ENCODE peak calls at places on chromosomes 6 and 20, in four cellular contexts. Z is activated T-helper 9 cell treated with anti-CD3 and anti-CD28 coated beads, Interleukin-2, amount 50 U/mL, for 16 hours; X is left ventricle myocardium inferior; J is iPS-NIHi11. B is an unnamed sample.

GRCh38 chr6:88982720-88983119 is 19.3 kb upstream of the RNGTT start:
- DNase-seq in Z (no peak), X (no peak), J (peak), B (peak)

GRCh38 chr6:145175470-145175869 is 559.9 kb downstream of the EPM2A start:
- DNase-seq in Z (no peak), X (no peak), J (no peak), B (no peak)

GRCh38 chr6:21767891-21768659 is 174.5 kb downstream of the SOX4 start:
- DNase-seq in Z (no peak), X (no peak), J (no peak), B (peak)

GRCh38 chr6:155778336-155778735 is 322.7 kb upstream of the NOX3 start:
- DNase-seq in Z (no peak), X (no peak), J (no peak), B (no peak)

GRCh38 chr6:144782634-144783033 is 497.5 kb downstream of the UTRN start:
- DNase-seq in Z (no peak), X (no peak), J (no peak), B (no peak)

GRCh38 chr20:45329497-45330319 is 18.5 kb downstream of the SDC4 start:
- DNase-seq in Z (no peak), X (no peak), J (no peak), B (no peak)

GRCh38 chr20:49318430-49319203 is 40.8 kb upstream of the ZNFX1 start:
- DNase-seq in Z (no peak), X (no peak), J (peak), B (no peak)

GRCh38 chr6:144530118-144530517 is 245.0 kb downstream of the UTRN start:
- DNase-seq in Z (no peak), X (no peak), J (no peak), B (no peak)

GRCh38 chr20:48983423-48984400 is 62.2 kb downstream of the ARFGEF2 start:
- DNase-seq in Z (no peak), X (peak), J (no peak), B (peak)

GRCh38 chr6:145415616-145416015 is 319.7 kb downstream of the EPM2A start:
- DNase-seq in Z (no peak), X (no peak), J (no peak), B (no peak)

GRCh38 chr6:121354764-121355163 is 20.5 kb upstream of the TBC1D32 start:
- DNase-seq in Z (no peak), X (no peak), J (no peak), B (no peak)

GRCh38 chr6:120874422-120874821 is 459.9 kb downstream of the TBC1D32 start:
- DNase-seq in Z (no peak), X (no peak), J (no peak), B (no peak)

GRCh38 chr6:160051390-160051789 is 70.2 kb upstream of the SLC22A1 start:
- DNase-seq in Z (no peak), X (no peak), J (no peak), B (no peak)

GRCh38 chr6:80640176-80640575 is 533.7 kb downstream of the BCKDHB start:
- DNase-seq in Z (no peak), X (no peak), J (no peak), B (no peak)

GRCh38 chr6:32196682-32197616 is 4.5 kb upstream of the GPSM3 start:
- DNase-seq in Z (no peak), X (peak), J (no peak), B (no peak)

GRCh38 chr20:9071976-9072726 is 3.3 kb downstream of the PLCB4 start:
- DNase-seq in Z (no peak), X (no peak), J (no peak), B (no peak)

GRCh38 chr6:3273707-3274521 is 15.2 kb downstream of the PSMG4 start:
- DNase-seq in Z (no peak), X (no peak), J (no peak), B (no peak)

GRCh38 chr6:111841822-111842221 is 31.4 kb downstream of the FYN start:
- DNase-seq in Z (no peak), X (no peak), J (no peak), B (no peak)

GRCh38 chr6:12198851-12199250 is 91.3 kb upstream of the EDN1 start:
- DNase-seq in Z (no peak), X (no peak), J (no peak), B (no peak)

GRCh38 chr20:9293145-9293544 is 221.2 kb upstream of the LAMP5 start:
- DNase-seq in Z (no peak), X (no peak), J (no peak), B (no peak)

GRCh38 chr6:73968358-73968757 is 272.4 kb downstream of the CD109 start:
- DNase-seq in Z (no peak), X (no peak), J (no peak), B (no peak)

GRCh38 chr6:168908166-168908565 is 345.5 kb downstream of the THBS2 start:
- DNase-seq in Z (no peak), X (no peak), J (no peak), B (no peak)

GRCh38 chr20:539236-539635 is 4.4 kb downstream of the CSNK2A1 start:
- DNase-seq in Z (no peak), X (no peak), J (no peak), B (no peak)